ENCODE peak calls at places on chromosome 18, in six cellular contexts. N is A673; X is cardiac fibroblast; M is EH; E is activated CD4-positive, CD25-positive, alpha-beta regulatory T cell treated with anti-CD3 and anti-CD28 coated beads, Interleukin-2, amount 50 U/mL, for 72 hours; R is NCI-H460. B is an unnamed sample.

GRCh38 chr18:10101293-10101701 is 187.5 kb downstream of the VAPA start:
- DNase-seq in N (peak), X (peak), M (peak), E (no peak), R (no peak), B (peak)

GRCh38 chr18:60146220-60146960 is 226.2 kb downstream of the MC4R start:
- DNase-seq in N (no peak), X (no peak), M (no peak), E (no peak), R (no peak), B (no peak)

GRCh38 chr18:13264091-13264777 is 45.7 kb downstream of the LDLRAD4 start:
- DNase-seq in N (no peak), X (peak), M (no peak), E (no peak), R (no peak), B (no peak)

GRCh38 chr18:44765451-44765850 is 84.8 kb downstream of the SETBP1 start:
- DNase-seq in N (no peak), X (no peak), M (no peak), E (no peak), R (no peak), B (no peak)

GRCh38 chr18:46215902-46216723 is 111.9 kb downstream of the HAUS1 start:
- DNase-seq in N (no peak), X (no peak), M (no peak), E (no peak), R (no peak), B (no peak)

GRCh38 chr18:79584491-79585394 is 94.9 kb upstream of the CTDP1 start:
- DNase-seq in N (no peak), X (no peak), M (no peak), E (no peak), R (no peak), B (no peak)

GRCh38 chr18:77138270-77138669 is 5.7 kb upstream of the MBP start:
- DNase-seq in N (no peak), X (peak), M (no peak), E (no peak), R (no peak), B (no peak)

GRCh38 chr18:36298113-36298701 is 694 bp downstream of the FHOD3 start:
- DNase-seq in N (no peak), X (no peak), M (no peak), E (no peak), R (no peak), B (peak)

GRCh38 chr18:50071393-50071792 is 123.6 kb downstream of the MYO5B start:
- DNase-seq in N (no peak), X (no peak), M (no peak), E (no peak), R (no peak), B (no peak)

GRCh38 chr18:46053368-46054095 is 18.5 kb downstream of the PSTPIP2 start:
- DNase-seq in N (no peak), X (no peak), M (peak), E (no peak), R (no peak), B (no peak)

GRCh38 chr18:58098706-58099105 is 54.7 kb downstream of the NEDD4L start:
- DNase-seq in N (no peak), X (no peak), M (no peak), E (no peak), R (no peak), B (no peak)

GRCh38 chr18:37065221-37065620 is 236.3 kb downstream of the KIAA1328 start:
- DNase-seq in N (no peak), X (no peak), M (no peak), E (no peak), R (no peak), B (no peak)

GRCh38 chr18:2448565-2449151 is 122.6 kb downstream of the METTL4 start:
- DNase-seq in N (no peak), X (peak), M (peak), E (no peak), R (no peak), B (no peak)

GRCh38 chr18:45664824-45665763 is 49.8 kb downstream of the SLC14A2 start:
- DNase-seq in N (peak), X (peak), M (peak), E (peak), R (peak), B (peak)

GRCh38 chr18:46469186-46469915 is 187.7 kb downstream of the LOXHD1 start:
- DNase-seq in N (peak), X (no peak), M (no peak), E (no peak), R (no peak), B (no peak)

GRCh38 chr18:78995740-78996395 is 16.2 kb downstream of the SALL3 start:
- DNase-seq in N (no peak), X (no peak), M (no peak), E (no peak), R (no peak), B (no peak)

GRCh38 chr18:11995445-11996189 is 14.3 kb downstream of the IMPA2 start:
- DNase-seq in N (peak), X (peak), M (peak), E (peak), R (peak), B (peak)

GRCh38 chr18:34773961-34774754 is 64.1 kb downstream of the DTNA start:
- DNase-seq in N (no peak), X (peak), M (peak), E (no peak), R (no peak), B (peak)

GRCh38 chr18:35071819-35072247 is 30.6 kb downstream of the MAPRE2 start:
- DNase-seq in N (no peak), X (peak), M (no peak), E (no peak), R (no peak), B (no peak)